ENCODE peak calls at places on chromosomes 16 and 17, in eight cellular contexts. One of them, this sample, is unnamed.

GRCh38 chr16:62253926-62254325 is 217.7 kb upstream of the CDH8 start:
- DNase-seq in GM13976: no peak
- DNase-seq in ascending aorta: no peak
- DNase-seq in fibroblast of the aortic adventitia: no peak
- DNase-seq in natural killer cell: no peak
- DNase-seq in colonic mucosa: no peak
- DNase-seq in esophagus muscularis mucosa: no peak
- DNase-seq in bronchial epithelial cell: peak; percentile 86
- DNase-seq in this sample: no peak

GRCh38 chr17:12536472-12536871 is 129.2 kb upstream of the MYOCD start:
- DNase-seq in bronchial epithelial cell: peak; percentile 93
- DNase-seq in esophagus muscularis mucosa: no peak
- DNase-seq in natural killer cell: no peak
- DNase-seq in colonic mucosa: no peak
- DNase-seq in GM13976: no peak
- DNase-seq in ascending aorta: no peak
- DNase-seq in fibroblast of the aortic adventitia: no peak
- DNase-seq in this sample: no peak

GRCh38 chr16:54080524-54081008 is 206.0 kb downstream of the IRX3 start:
- DNase-seq in ascending aorta: no peak
- DNase-seq in esophagus muscularis mucosa: no peak
- DNase-seq in colonic mucosa: no peak
- DNase-seq in fibroblast of the aortic adventitia: peak; percentile 91
- DNase-seq in GM13976: no peak
- DNase-seq in bronchial epithelial cell: peak; percentile 100
- DNase-seq in natural killer cell: no peak
- DNase-seq in this sample: no peak

GRCh38 chr17:5665164-5665563 is 80.9 kb upstream of the NLRP1 start:
- DNase-seq in ascending aorta: peak; percentile 27
- DNase-seq in fibroblast of the aortic adventitia: no peak
- DNase-seq in GM13976: no peak
- DNase-seq in colonic mucosa: no peak
- DNase-seq in bronchial epithelial cell: no peak
- DNase-seq in natural killer cell: no peak
- DNase-seq in esophagus muscularis mucosa: no peak
- DNase-seq in this sample: no peak

GRCh38 chr16:1197237-1197866 is 27.7 kb downstream of the TPSG1 start:
- DNase-seq in bronchial epithelial cell: no peak
- DNase-seq in ascending aorta: no peak
- DNase-seq in GM13976: no peak
- DNase-seq in esophagus muscularis mucosa: no peak
- DNase-seq in natural killer cell: no peak
- DNase-seq in fibroblast of the aortic adventitia: no peak
- DNase-seq in colonic mucosa: no peak
- DNase-seq in this sample: no peak

GRCh38 chr16:64738321-64738960 is 383.4 kb downstream of the CDH11 start:
- DNase-seq in esophagus muscularis mucosa: no peak
- DNase-seq in colonic mucosa: no peak
- DNase-seq in ascending aorta: no peak
- DNase-seq in GM13976: no peak
- DNase-seq in bronchial epithelial cell: peak; percentile 33
- DNase-seq in fibroblast of the aortic adventitia: peak; percentile 38
- DNase-seq in natural killer cell: no peak
- DNase-seq in this sample: no peak

GRCh38 chr16:57147381-57148191 is 38.3 kb downstream of the PSME3IP1 start:
- DNase-seq in GM13976: no peak
- DNase-seq in fibroblast of the aortic adventitia: peak; percentile 39
- DNase-seq in ascending aorta: no peak
- DNase-seq in natural killer cell: no peak
- DNase-seq in colonic mucosa: no peak
- DNase-seq in bronchial epithelial cell: peak; percentile 58
- DNase-seq in esophagus muscularis mucosa: no peak
- DNase-seq in this sample: peak; percentile 13

GRCh38 chr16:75660726-75661302 is 13.2 kb downstream of the TERF2IP start:
- DNase-seq in natural killer cell: no peak
- DNase-seq in ascending aorta: no peak
- DNase-seq in GM13976: no peak
- DNase-seq in esophagus muscularis mucosa: no peak
- DNase-seq in colonic mucosa: no peak
- DNase-seq in bronchial epithelial cell: no peak
- DNase-seq in fibroblast of the aortic adventitia: peak; percentile 5
- DNase-seq in this sample: no peak

GRCh38 chr17:15513058-15513858 is 45.8 kb upstream of the CDRT4 start:
- DNase-seq in GM13976: no peak
- DNase-seq in ascending aorta: no peak
- DNase-seq in fibroblast of the aortic adventitia: peak; percentile 74
- DNase-seq in esophagus muscularis mucosa: no peak
- DNase-seq in colonic mucosa: no peak
- DNase-seq in bronchial epithelial cell: no peak
- DNase-seq in natural killer cell: no peak
- DNase-seq in this sample: no peak

GRCh38 chr17:28711723-28712036 is at the start of gene PROCA1:
- DNase-seq in ascending aorta: no peak
- DNase-seq in colonic mucosa: no peak
- DNase-seq in GM13976: peak; percentile 60
- DNase-seq in natural killer cell: no peak
- DNase-seq in esophagus muscularis mucosa: no peak
- DNase-seq in fibroblast of the aortic adventitia: no peak
- DNase-seq in bronchial epithelial cell: no peak
- DNase-seq in this sample: no peak

GRCh38 chr16:3879887-3880564 is 487 bp downstream of the CREBBP start:
- DNase-seq in esophagus muscularis mucosa: no peak
- DNase-seq in fibroblast of the aortic adventitia: peak; percentile 44
- DNase-seq in bronchial epithelial cell: no peak
- DNase-seq in natural killer cell: peak; percentile 78
- DNase-seq in GM13976: peak; percentile 83
- DNase-seq in ascending aorta: peak; percentile 83
- DNase-seq in colonic mucosa: peak; percentile 68
- DNase-seq in this sample: peak; percentile 37

GRCh38 chr16:55701442-55702319 is 45.9 kb downstream of the SLC6A2 start:
- DNase-seq in fibroblast of the aortic adventitia: peak; percentile 51
- DNase-seq in bronchial epithelial cell: peak; percentile 39
- DNase-seq in ascending aorta: peak; percentile 70
- DNase-seq in natural killer cell: no peak
- DNase-seq in esophagus muscularis mucosa: no peak
- DNase-seq in GM13976: peak; percentile 62
- DNase-seq in colonic mucosa: peak; percentile 52
- DNase-seq in this sample: no peak

GRCh38 chr17:75643033-75644017 is 10.1 kb downstream of the SMIM5 start:
- DNase-seq in esophagus muscularis mucosa: no peak
- DNase-seq in fibroblast of the aortic adventitia: no peak
- DNase-seq in bronchial epithelial cell: peak; percentile 37
- DNase-seq in GM13976: no peak
- DNase-seq in natural killer cell: no peak
- DNase-seq in ascending aorta: no peak
- DNase-seq in colonic mucosa: peak; percentile 49
- DNase-seq in this sample: no peak

GRCh38 chr16:80612461-80613017 is 71.7 kb downstream of the DYNLRB2 start:
- DNase-seq in fibroblast of the aortic adventitia: no peak
- DNase-seq in ascending aorta: no peak
- DNase-seq in natural killer cell: no peak
- DNase-seq in colonic mucosa: no peak
- DNase-seq in esophagus muscularis mucosa: peak; percentile 77
- DNase-seq in GM13976: no peak
- DNase-seq in bronchial epithelial cell: no peak
- DNase-seq in this sample: no peak

GRCh38 chr17:29707212-29707571 is 84.5 kb upstream of the CORO6 start:
- DNase-seq in fibroblast of the aortic adventitia: no peak
- DNase-seq in ascending aorta: no peak
- DNase-seq in bronchial epithelial cell: no peak
- DNase-seq in GM13976: no peak
- DNase-seq in natural killer cell: no peak
- DNase-seq in colonic mucosa: no peak
- DNase-seq in esophagus muscularis mucosa: no peak
- DNase-seq in this sample: no peak

GRCh38 chr16:49640606-49641005 is 215.3 kb downstream of the ZNF423 start:
- DNase-seq in GM13976: no peak
- DNase-seq in fibroblast of the aortic adventitia: no peak
- DNase-seq in colonic mucosa: no peak
- DNase-seq in bronchial epithelial cell: no peak
- DNase-seq in natural killer cell: no peak
- DNase-seq in esophagus muscularis mucosa: no peak
- DNase-seq in ascending aorta: no peak
- DNase-seq in this sample: no peak

GRCh38 chr16:70594569-70594968 is 51.8 kb upstream of the IL34 start:
- DNase-seq in ascending aorta: peak; percentile 78
- DNase-seq in esophagus muscularis mucosa: no peak
- DNase-seq in GM13976: no peak
- DNase-seq in fibroblast of the aortic adventitia: peak; percentile 61
- DNase-seq in colonic mucosa: no peak
- DNase-seq in bronchial epithelial cell: no peak
- DNase-seq in natural killer cell: no peak
- DNase-seq in this sample: no peak

GRCh38 chr16:78473031-78473699 is 373.7 kb downstream of the WWOX start:
- DNase-seq in fibroblast of the aortic adventitia: no peak
- DNase-seq in bronchial epithelial cell: no peak
- DNase-seq in GM13976: no peak
- DNase-seq in natural killer cell: no peak
- DNase-seq in ascending aorta: no peak
- DNase-seq in esophagus muscularis mucosa: no peak
- DNase-seq in colonic mucosa: no peak
- DNase-seq in this sample: no peak

GRCh38 chr17:58300336-58300735 is 19.6 kb upstream of the MPO start:
- DNase-seq in natural killer cell: no peak
- DNase-seq in GM13976: peak; percentile 6
- DNase-seq in esophagus muscularis mucosa: peak; percentile 86
- DNase-seq in fibroblast of the aortic adventitia: no peak
- DNase-seq in ascending aorta: no peak
- DNase-seq in colonic mucosa: no peak
- DNase-seq in bronchial epithelial cell: no peak
- DNase-seq in this sample: no peak

GRCh38 chr17:7436556-7437368 is 1.5 kb downstream of the TMEM102 start:
- DNase-seq in GM13976: peak; percentile 78
- DNase-seq in natural killer cell: peak; percentile 79
- DNase-seq in ascending aorta: peak; percentile 86
- DNase-seq in bronchial epithelial cell: peak; percentile 76
- DNase-seq in fibroblast of the aortic adventitia: peak; percentile 63
- DNase-seq in colonic mucosa: peak; percentile 80
- DNase-seq in esophagus muscularis mucosa: no peak
- DNase-seq in this sample: no peak

GRCh38 chr17:19928299-19928698 is 49.3 kb downstream of the AKAP10 start:
- DNase-seq in natural killer cell: no peak
- DNase-seq in fibroblast of the aortic adventitia: peak; percentile 26
- DNase-seq in GM13976: no peak
- DNase-seq in ascending aorta: no peak
- DNase-seq in colonic mucosa: no peak
- DNase-seq in bronchial epithelial cell: no peak
- DNase-seq in esophagus muscularis mucosa: no peak
- DNase-seq in this sample: no peak

GRCh38 chr17:62057696-62058095 is 7.4 kb downstream of the MED13 start:
- DNase-seq in fibroblast of the aortic adventitia: no peak
- DNase-seq in esophagus muscularis mucosa: no peak
- DNase-seq in ascending aorta: no peak
- DNase-seq in natural killer cell: no peak
- DNase-seq in bronchial epithelial cell: no peak
- DNase-seq in colonic mucosa: no peak
- DNase-seq in GM13976: no peak
- DNase-seq in this sample: no peak

DNA sequence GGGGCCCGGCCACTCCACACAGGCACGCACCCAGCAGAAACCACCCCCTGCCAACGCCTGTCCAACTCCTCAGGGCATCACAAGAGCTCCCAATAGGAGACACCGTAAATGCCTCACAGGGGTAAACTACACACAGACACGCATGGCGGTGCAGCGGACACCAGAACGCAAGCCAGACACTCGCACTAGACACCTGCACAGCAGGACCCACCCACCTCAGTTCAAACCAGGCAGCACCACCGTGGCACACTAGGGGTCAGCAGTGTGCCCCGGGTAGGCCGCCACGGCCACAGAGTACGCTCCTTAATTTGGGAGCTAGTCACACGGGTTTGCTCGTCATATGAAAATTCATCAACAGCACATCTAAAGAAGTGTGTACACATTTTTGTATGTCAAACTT is 3.4 kb downstream of the SLC38A10 start:
- DNase-seq in GM13976: peak; percentile 86
- DNase-seq in esophagus muscularis mucosa: no peak
- DNase-seq in ascending aorta: peak; percentile 84
- DNase-seq in fibroblast of the aortic adventitia: peak; percentile 61
- DNase-seq in colonic mucosa: peak; percentile 86
- DNase-seq in bronchial epithelial cell: peak; percentile 63
- DNase-seq in natural killer cell: peak; percentile 63
- DNase-seq in this sample: no peak
- TF ChIP-seq CTCF in GM13976: peak; percentile 90
- TF ChIP-seq CTCF in esophagus muscularis mucosa: peak; percentile 86
- TF ChIP-seq CTCF in ascending aorta: peak; percentile 77
- TF ChIP-seq CTCF in fibroblast of the aortic adventitia: peak; percentile 84
- TF ChIP-seq CTCF in colonic mucosa: peak; percentile 79
- TF ChIP-seq CTCF in bronchial epithelial cell: peak; percentile 84
- TF ChIP-seq CTCF in natural killer cell: peak; percentile 80
- TF ChIP-seq CTCF in this sample: peak; percentile 57

DNA sequence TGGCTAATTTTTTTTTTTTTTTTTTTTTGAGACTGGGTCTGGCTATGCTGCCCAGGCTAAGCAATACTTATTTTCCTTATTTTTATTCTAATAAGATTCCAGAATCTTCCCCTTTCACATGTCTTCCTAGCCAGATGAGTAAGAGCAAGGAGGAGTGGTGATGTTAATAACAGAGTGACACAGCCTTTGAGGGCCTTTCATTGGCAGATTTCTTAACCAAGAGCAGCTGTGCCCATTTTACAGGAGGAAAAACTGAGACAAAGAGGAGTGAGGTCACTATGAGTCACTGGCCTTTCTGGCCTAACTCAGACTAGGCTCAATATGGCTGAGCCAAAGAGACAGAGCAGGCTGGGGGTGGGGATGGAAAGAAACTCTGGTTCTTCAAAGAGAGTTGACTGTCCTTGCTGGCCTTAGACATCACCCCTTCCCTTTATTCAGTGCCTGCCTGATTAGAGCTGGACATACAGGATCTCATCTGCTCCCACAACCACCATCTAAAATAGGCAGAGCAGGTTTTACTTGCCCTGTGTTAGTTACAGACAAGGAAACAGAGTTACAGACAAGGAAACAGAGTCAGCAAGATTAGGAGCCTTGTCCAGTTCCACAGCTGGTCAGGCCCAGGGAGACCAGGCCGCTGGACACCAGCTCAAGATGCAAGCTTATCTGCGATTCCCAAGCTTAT is 50.0 kb upstream of the TOB1 start:
- DNase-seq in colonic mucosa: no peak
- DNase-seq in natural killer cell: no peak
- DNase-seq in ascending aorta: no peak
- DNase-seq in esophagus muscularis mucosa: no peak
- DNase-seq in GM13976: peak; percentile 44
- DNase-seq in fibroblast of the aortic adventitia: peak; percentile 13
- DNase-seq in bronchial epithelial cell: no peak
- DNase-seq in this sample: no peak
- TF ChIP-seq CTCF in colonic mucosa: no peak
- TF ChIP-seq CTCF in natural killer cell: no peak
- TF ChIP-seq CTCF in ascending aorta: no peak
- TF ChIP-seq CTCF in esophagus muscularis mucosa: no peak
- TF ChIP-seq CTCF in GM13976: no peak
- TF ChIP-seq CTCF in fibroblast of the aortic adventitia: no peak
- TF ChIP-seq CTCF in bronchial epithelial cell: no peak
- TF ChIP-seq CTCF in this sample: no peak

GRCh38 chr17:67132366-67132765 is 88.0 kb downstream of the CACNG1 start:
- DNase-seq in esophagus muscularis mucosa: no peak
- DNase-seq in fibroblast of the aortic adventitia: no peak
- DNase-seq in bronchial epithelial cell: no peak
- DNase-seq in GM13976: no peak
- DNase-seq in ascending aorta: no peak
- DNase-seq in colonic mucosa: no peak
- DNase-seq in natural killer cell: no peak
- DNase-seq in this sample: no peak
- TF ChIP-seq CTCF in esophagus muscularis mucosa: no peak
- TF ChIP-seq CTCF in fibroblast of the aortic adventitia: no peak
- TF ChIP-seq CTCF in bronchial epithelial cell: no peak
- TF ChIP-seq CTCF in GM13976: no peak
- TF ChIP-seq CTCF in ascending aorta: no peak
- TF ChIP-seq CTCF in colonic mucosa: no peak
- TF ChIP-seq CTCF in natural killer cell: no peak
- TF ChIP-seq CTCF in this sample: no peak

GRCh38 chr16:88821168-88821850 is 9.6 kb upstream of the APRT start:
- DNase-seq in fibroblast of the aortic adventitia: no peak
- DNase-seq in bronchial epithelial cell: no peak
- DNase-seq in colonic mucosa: no peak
- DNase-seq in esophagus muscularis mucosa: no peak
- DNase-seq in GM13976: no peak
- DNase-seq in ascending aorta: no peak
- DNase-seq in natural killer cell: no peak
- DNase-seq in this sample: no peak
- TF ChIP-seq CTCF in fibroblast of the aortic adventitia: no peak
- TF ChIP-seq CTCF in bronchial epithelial cell: no peak
- TF ChIP-seq CTCF in colonic mucosa: no peak
- TF ChIP-seq CTCF in esophagus muscularis mucosa: no peak
- TF ChIP-seq CTCF in GM13976: no peak
- TF ChIP-seq CTCF in ascending aorta: no peak
- TF ChIP-seq CTCF in natural killer cell: no peak
- TF ChIP-seq CTCF in this sample: no peak

This sample was measured in omental fat pad.